ENCODE peak calls at places on chromosomes 12 and 14, in nine cellular contexts. W, A, M, F, J, K, E, T and H are unnamed samples.
A peak's percentile ranks its signal among the peaks of the same experiment; 100 is the strongest.

GRCh38 chr12:44972746-44973421 is 78.0 kb downstream of the DBX2 start:
- DNase-seq in W (peak; percentile 70), A (no peak), M (no peak), F (peak; percentile 39), J (peak; percentile 67), K (no peak), E (no peak), T (peak; percentile 5), H (no peak)

GRCh38 chr14:63604626-63605025 is 37.0 kb downstream of the WDR89 start:
- DNase-seq in W (no peak), A (no peak), M (no peak), F (no peak), J (no peak), K (no peak), E (no peak), T (no peak), H (no peak)

GRCh38 chr14:53979141-53979673 is 22.6 kb upstream of the BMP4 start:
- DNase-seq in W (peak; percentile 47), A (no peak), M (no peak), F (peak; percentile 57), J (peak; percentile 59), K (no peak), E (no peak), T (no peak), H (no peak)

GRCh38 chr12:73330584-73331351 is 1058.6 kb downstream of the TRHDE start:
- DNase-seq in W (no peak), A (no peak), M (no peak), F (no peak), J (no peak), K (no peak), E (no peak), T (no peak), H (no peak)

GRCh38 chr12:25151476-25151875 is 43.5 kb downstream of the DNAI7 start:
- DNase-seq in W (peak; percentile 4), A (no peak), M (peak; percentile 22), F (peak; percentile 35), J (peak; percentile 50), K (peak; percentile 75), E (peak; percentile 55), T (peak; percentile 84), H (no peak)

GRCh38 chr14:89957791-89958190 is 2.1 kb downstream of the TDP1 start:
- DNase-seq in W (no peak), A (no peak), M (no peak), F (no peak), J (peak; percentile 29), K (no peak), E (no peak), T (no peak), H (no peak)

GRCh38 chr12:108693186-108693585 is 38.1 kb downstream of the CORO1C start:
- DNase-seq in W (no peak), A (no peak), M (no peak), F (no peak), J (no peak), K (no peak), E (no peak), T (no peak), H (no peak)

GRCh38 chr12:82555699-82556098 is 131.0 kb upstream of the TMTC2 start:
- DNase-seq in W (no peak), A (no peak), M (no peak), F (no peak), J (no peak), K (no peak), E (no peak), T (peak; percentile 45), H (no peak)

GRCh38 chr14:105087308-105087962 is 22.2 kb upstream of the GPR132 start:
- DNase-seq in W (peak; percentile 76), A (no peak), M (peak; percentile 43), F (peak; percentile 45), J (peak; percentile 40), K (no peak), E (peak; percentile 55), T (no peak), H (no peak)

GRCh38 chr12:6860116-6860515 is 7.2 kb upstream of the TPI1 start:
- DNase-seq in W (no peak), A (no peak), M (no peak), F (no peak), J (no peak), K (no peak), E (no peak), T (no peak), H (no peak)

GRCh38 chr12:6863586-6864321 is 3.6 kb upstream of the TPI1 start:
- DNase-seq in W (no peak), A (no peak), M (no peak), F (no peak), J (no peak), K (no peak), E (no peak), T (no peak), H (no peak)

GRCh38 chr12:6860942-6861341 is 6.4 kb upstream of the TPI1 start:
- DNase-seq in W (no peak), A (no peak), M (no peak), F (no peak), J (no peak), K (no peak), E (no peak), T (no peak), H (no peak)

GRCh38 chr12:6861391-6861790 is 5.9 kb upstream of the TPI1 start:
- DNase-seq in W (no peak), A (no peak), M (no peak), F (no peak), J (no peak), K (no peak), E (no peak), T (no peak), H (no peak)

GRCh38 chr12:6863033-6863432 is 4.3 kb upstream of the TPI1 start:
- DNase-seq in W (no peak), A (no peak), M (no peak), F (no peak), J (no peak), K (no peak), E (no peak), T (no peak), H (no peak)
- TF ChIP-seq CTCF in W (no peak), A (no peak), M (no peak), F (no peak), J (no peak), K (no peak), E (no peak), T (no peak), H (no peak)

GRCh38 chr12:107670999-107671643 is 14.5 kb upstream of the PWP1 start:
- DNase-seq in W (peak; percentile 70), A (no peak), M (peak; percentile 32), F (peak; percentile 36), J (peak; percentile 86), K (no peak), E (peak; percentile 55), T (peak; percentile 35), H (no peak)

GRCh38 chr12:107668320-107668719 is 17.3 kb upstream of the PWP1 start:
- DNase-seq in W (no peak), A (no peak), M (no peak), F (no peak), J (no peak), K (no peak), E (no peak), T (no peak), H (no peak)

GRCh38 chr12:107668743-107669142 is 16.9 kb upstream of the PWP1 start:
- DNase-seq in W (no peak), A (no peak), M (no peak), F (no peak), J (no peak), K (no peak), E (no peak), T (no peak), H (no peak)

GRCh38 chr12:107667464-107667863 is 18.1 kb upstream of the PWP1 start:
- DNase-seq in W (no peak), A (no peak), M (no peak), F (no peak), J (no peak), K (no peak), E (no peak), T (no peak), H (no peak)

DNA sequence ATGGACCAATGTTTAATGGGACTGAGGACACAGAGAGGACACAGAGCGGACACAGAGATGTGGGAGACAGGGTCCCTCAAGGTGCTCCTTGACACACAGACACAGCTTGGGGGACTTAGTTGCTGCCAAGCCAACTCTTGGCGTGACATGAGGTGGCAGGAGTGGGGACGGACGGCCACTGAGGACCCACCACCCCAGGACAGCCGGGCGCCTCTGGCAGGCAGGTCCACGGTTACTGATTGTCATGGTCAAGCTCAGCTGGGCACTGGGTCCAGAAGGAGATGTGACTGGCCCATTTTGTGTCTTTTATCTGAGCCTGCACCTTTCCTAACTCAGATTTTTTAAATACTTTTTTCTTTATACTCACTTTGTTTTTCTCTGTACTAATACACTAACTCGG is 15.7 kb upstream of the PWP1 start:
- DNase-seq in W (no peak), A (no peak), M (no peak), F (no peak), J (no peak), K (no peak), E (no peak), T (no peak), H (no peak)
- H3K27me3 ChIP-seq in W (no peaks in the 10 kb centered on the region), A (peaks cover 9% of the 10 kb centered on the region), M (peaks cover 4% of the 10 kb centered on the region), F (no peaks in the 10 kb centered on the region), J (no peaks in the 10 kb centered on the region), K (peaks cover 24% of the 10 kb centered on the region), E (no peaks in the 10 kb centered on the region), T (peaks cover 6% of the 10 kb centered on the region), H (no peaks in the 10 kb centered on the region)

DNA sequence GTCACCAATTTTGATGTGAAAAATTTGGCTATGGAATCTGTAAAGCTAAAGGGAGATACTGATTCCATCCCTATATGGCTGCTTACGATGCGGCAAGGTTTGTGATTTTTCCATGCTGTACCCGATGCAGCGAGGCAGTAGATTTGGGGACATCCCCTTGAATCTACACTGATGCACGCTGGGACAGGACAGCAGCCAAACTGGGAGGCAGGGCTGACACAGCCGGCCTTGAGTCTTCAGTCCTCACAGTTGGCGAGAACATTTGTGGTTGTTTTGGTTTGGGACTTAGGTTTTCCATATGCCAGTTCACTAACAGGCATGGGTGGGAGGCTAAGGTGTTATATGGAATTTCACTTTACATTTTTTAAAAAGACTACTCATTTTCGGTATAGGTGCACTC is 3.8 kb downstream of the GALNT16 start:
- DNase-seq in W (no peak), A (no peak), M (no peak), F (no peak), J (no peak), K (no peak), E (no peak), T (no peak), H (no peak)
- H3K27ac ChIP-seq in W (no peak overlapping the region), A (peak overlapping the region; percentile 23), M (no peak overlapping the region), F (no peak overlapping the region), J (no peak overlapping the region), K (no peak overlapping the region), E (peak overlapping the region; percentile 25), T (no peak overlapping the region), H (no peak overlapping the region)

DNA sequence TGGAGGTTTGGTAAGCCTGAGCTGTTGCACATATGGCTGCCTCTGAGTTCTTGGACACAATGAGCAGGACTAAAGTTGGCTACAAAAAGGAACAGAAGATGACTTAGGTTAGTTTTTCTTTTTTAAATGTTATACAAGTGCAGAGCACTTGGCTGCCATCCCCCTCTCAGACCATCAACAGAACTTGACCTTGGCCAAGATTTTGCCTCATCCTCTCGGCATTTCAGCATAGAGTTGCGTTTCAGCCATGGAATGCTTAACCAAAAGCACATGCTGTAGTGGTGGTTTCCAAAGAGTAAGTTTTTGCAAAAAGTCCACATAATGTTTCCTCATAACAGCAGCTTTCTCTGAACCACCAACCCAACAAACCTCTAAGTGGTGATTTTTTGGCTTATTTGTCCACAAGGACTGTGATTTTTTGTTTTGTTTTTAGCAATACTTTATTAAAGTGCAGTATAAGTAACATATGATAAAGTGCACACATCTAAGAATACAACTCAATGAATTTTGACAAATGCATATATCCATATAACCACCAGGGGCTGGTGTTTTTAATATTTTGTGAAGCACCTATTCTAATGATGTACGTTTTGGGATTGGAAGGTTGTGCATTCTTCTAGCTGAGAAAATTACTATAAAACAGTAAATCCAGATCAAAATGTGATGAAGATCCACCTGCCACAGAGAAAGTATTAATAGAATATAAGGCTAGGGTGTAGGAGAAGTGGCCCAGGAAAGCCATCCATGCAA is 12.1 kb upstream of the GALNT16 start:
- DNase-seq in W (no peak), A (no peak), M (no peak), F (no peak), J (no peak), K (no peak), E (no peak), T (no peak), H (no peak)
- TF ChIP-seq CTCF in W (peak; percentile 11), A (no peak), M (no peak), F (peak; percentile 38), J (no peak), K (peak; percentile 23), E (peak; percentile 16), T (no peak), H (no peak)